ENCODE peak calls at places on chromosomes 13 and 19, in four cellular contexts. D is endodermal cell, N is psoas muscle, K is stomach. Y is an unnamed sample. For H3K27me3, the result is how much of the 10 kb centered on the place peaks cover.

GRCh38 chr13:27472441-27472840 is 22.1 kb upstream of the MTIF3 start:
- DNase-seq in D (no peak), N (no peak), K (no peak), Y (no peak)

GRCh38 chr19:35718345-35719041 is 690 bp downstream of the KMT2B start:
- DNase-seq in D (peak), N (peak), K (peak), Y (peak)

GRCh38 chr13:35573639-35574038 is 97.2 kb upstream of the MAB21L1 start:
- DNase-seq in D (no peak), N (no peak), K (no peak), Y (no peak)

GRCh38 chr19:16296713-16297112 is 27.9 kb upstream of the KLF2 start:
- DNase-seq in D (no peak), N (no peak), K (peak), Y (no peak)

GRCh38 chr13:113584870-113585671 is 518 bp downstream of the TFDP1 start:
- DNase-seq in D (peak), N (peak), K (peak), Y (peak)

GRCh38 chr13:113947321-113948033 is 26.4 kb downstream of the C13orf46 start:
- DNase-seq in D (peak), N (peak), K (peak), Y (peak)

GRCh38 chr19:5395996-5396939 is 55.7 kb upstream of the PTPRS start:
- DNase-seq in D (peak), N (no peak), K (no peak), Y (no peak)

GRCh38 chr13:66556306-66556705 is 673.8 kb downstream of the PCDH9 start:
- DNase-seq in D (no peak), N (no peak), K (no peak), Y (no peak)

GRCh38 chr13:40236566-40237168 is 429.8 kb downstream of the FOXO1 start:
- DNase-seq in D (no peak), N (peak), K (no peak), Y (peak)

GRCh38 chr13:51721485-51721884 is 82.5 kb downstream of the DHRS12 start:
- DNase-seq in D (no peak), N (no peak), K (no peak), Y (peak)

GRCh38 chr19:4524808-4525562 is 6.7 kb upstream of the PLIN4 start:
- DNase-seq in D (peak), N (peak), K (peak), Y (no peak)

GRCh38 chr19:45542234-45542668 is 35.0 kb downstream of the VASP start:
- DNase-seq in D (no peak), N (no peak), K (no peak), Y (no peak)

GRCh38 chr13:114015608-114016295 is 41.9 kb upstream of the C13orf46 start:
- DNase-seq in D (no peak), N (peak), K (peak), Y (peak)

GRCh38 chr19:29855771-29856510 is 44.1 kb downstream of the CCNE1 start:
- DNase-seq in D (no peak), N (peak), K (no peak), Y (no peak)

GRCh38 chr13:112812306-112813034 is 122.6 kb downstream of the ATP11A start:
- DNase-seq in D (no peak), N (no peak), K (peak), Y (no peak)

GRCh38 chr13:100532090-100532766 is 56.4 kb downstream of the GGACT start:
- DNase-seq in D (peak), N (no peak), K (no peak), Y (no peak)

GRCh38 chr13:24911135-24911524 is 147.2 kb downstream of the RNF17 start:
- DNase-seq in D (no peak), N (no peak), K (no peak), Y (no peak)

GRCh38 chr13:51148952-51149573 is 38.0 kb upstream of the C13orf42 start:
- DNase-seq in D (peak), N (no peak), K (no peak), Y (peak)

GRCh38 chr13:69565334-69565733 is 542.3 kb upstream of the ATXN8OS start:
- DNase-seq in D (peak), N (no peak), K (no peak), Y (no peak)

GRCh38 chr19:29676586-29676985 is 11.3 kb downstream of the PLEKHF1 start:
- DNase-seq in D (no peak), N (peak), K (peak), Y (peak)

GRCh38 chr19:932647-933552 is 7.1 kb downstream of the ARID3A start:
- DNase-seq in D (peak), N (peak), K (peak), Y (peak)

GRCh38 chr13:99822820-99823219 is 148.7 kb downstream of the ZIC5 start:
- DNase-seq in D (no peak), N (no peak), K (no peak), Y (no peak)

GRCh38 chr13:44815507-44816074 is 173.7 kb downstream of the NUFIP1 start:
- DNase-seq in D (peak), N (no peak), K (no peak), Y (no peak)

GRCh38 chr13:51761638-51762350 is 42.2 kb downstream of the DHRS12 start:
- DNase-seq in D (no peak), N (no peak), K (no peak), Y (no peak)

GRCh38 chr13:22325761-22326160 is 654.9 kb downstream of the FGF9 start:
- DNase-seq in D (peak), N (no peak), K (no peak), Y (no peak)

GRCh38 chr19:3692141-3693029 is 7.9 kb downstream of the PIP5K1C start:
- DNase-seq in D (peak), N (no peak), K (no peak), Y (no peak)

GRCh38 chr19:7738023-7738422 is 6.1 kb upstream of the CLEC4G start:
- DNase-seq in D (no peak), N (no peak), K (no peak), Y (no peak)

GRCh38 chr13:40981361-40981760 is 37.8 kb downstream of the ELF1 start:
- DNase-seq in D (no peak), N (no peak), K (no peak), Y (no peak)

GRCh38 chr13:20826810-20827560 is 53.2 kb upstream of the EEF1AKMT1 start:
- DNase-seq in D (no peak), N (no peak), K (no peak), Y (no peak)

GRCh38 chr13:94351292-94352000 is 128.0 kb downstream of the DCT start:
- DNase-seq in D (no peak), N (no peak), K (no peak), Y (no peak)

GRCh38 chr13:74136089-74136658 is 2.0 kb upstream of the KLF12 start:
- DNase-seq in D (no peak), N (peak), K (peak), Y (peak)

GRCh38 chr13:33453911-33454310 is 168.4 kb upstream of the STARD13 start:
- DNase-seq in D (no peak), N (no peak), K (no peak), Y (no peak)

GRCh38 chr13:95677564-95678386 is 836 bp downstream of the DNAJC3 start:
- DNase-seq in D (no peak), N (no peak), K (no peak), Y (no peak)

GRCh38 chr19:40756502-40757110 is 5.6 kb downstream of the SNRPA start:
- DNase-seq in D (no peak), N (no peak), K (no peak), Y (no peak)

GRCh38 chr19:41205995-41206394 is 13.0 kb downstream of the CYP2S1 start:
- DNase-seq in D (no peak), N (no peak), K (no peak), Y (no peak)

GRCh38 chr13:48559638-48560320 is 26.9 kb upstream of the RCBTB2 start:
- DNase-seq in D (no peak), N (no peak), K (no peak), Y (no peak)

GRCh38 chr19:10797078-10797477 is 38.9 kb downstream of the TMED1 start:
- DNase-seq in D (no peak), N (no peak), K (no peak), Y (no peak)

GRCh38 chr13:98766716-98767115 is 14.2 kb upstream of the SLC15A1 start:
- DNase-seq in D (no peak), N (no peak), K (no peak), Y (no peak)

GRCh38 chr13:98773053-98773452 is 20.6 kb upstream of the SLC15A1 start:
- DNase-seq in D (peak), N (no peak), K (no peak), Y (no peak)

GRCh38 chr13:98768522-98768921 is 16.1 kb upstream of the SLC15A1 start:
- DNase-seq in D (no peak), N (no peak), K (no peak), Y (no peak)

GRCh38 chr13:98771838-98772611 is 19.6 kb upstream of the SLC15A1 start:
- DNase-seq in D (no peak), N (no peak), K (peak), Y (no peak)

DNA sequence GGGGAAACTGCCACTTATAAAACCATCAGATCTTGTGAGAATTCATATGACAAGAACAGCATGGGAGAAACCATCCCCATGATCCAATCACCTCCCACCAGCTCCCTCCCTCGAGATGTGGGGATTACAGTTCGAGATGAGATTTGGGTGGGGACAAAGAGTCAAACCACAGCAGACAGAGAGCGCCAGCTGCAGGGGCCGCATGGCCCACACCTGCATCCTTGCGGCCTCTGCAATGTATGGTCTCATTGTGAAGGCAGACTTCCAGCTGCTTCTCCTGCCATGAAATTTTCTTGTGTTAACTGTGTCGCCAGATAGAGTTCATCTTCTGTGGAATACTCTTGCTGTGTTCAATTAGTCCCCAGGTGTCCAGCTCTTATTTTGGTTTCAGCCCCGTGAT is 17.3 kb upstream of the SLC15A1 start:
- DNase-seq in D (no peak), N (no peak), K (no peak), Y (no peak)
- H3K27me3 ChIP-seq in D (under half), N (under half), K (under half), Y (under half)

GRCh38 chr19:46687438-46688145 is 26.6 kb upstream of the DACT3 start:
- DNase-seq in D (no peak), N (no peak), K (no peak), Y (no peak)
- H3K27me3 ChIP-seq in D (under half), N (under half), K (under half), Y (under half)

GRCh38 chr19:49427855-49428546 is 2.8 kb downstream of the GFY start:
- DNase-seq in D (peak), N (no peak), K (peak), Y (no peak)
- H3K27me3 ChIP-seq in D (half or more), N (half or more), K (half or more), Y (under half)

GRCh38 chr19:18280247-18281081 is 958 bp downstream of the JUND start:
- DNase-seq in D (peak), N (peak), K (peak), Y (peak)
- H3K27me3 ChIP-seq in D (under half), N (under half), K (under half), Y (under half)

DNA sequence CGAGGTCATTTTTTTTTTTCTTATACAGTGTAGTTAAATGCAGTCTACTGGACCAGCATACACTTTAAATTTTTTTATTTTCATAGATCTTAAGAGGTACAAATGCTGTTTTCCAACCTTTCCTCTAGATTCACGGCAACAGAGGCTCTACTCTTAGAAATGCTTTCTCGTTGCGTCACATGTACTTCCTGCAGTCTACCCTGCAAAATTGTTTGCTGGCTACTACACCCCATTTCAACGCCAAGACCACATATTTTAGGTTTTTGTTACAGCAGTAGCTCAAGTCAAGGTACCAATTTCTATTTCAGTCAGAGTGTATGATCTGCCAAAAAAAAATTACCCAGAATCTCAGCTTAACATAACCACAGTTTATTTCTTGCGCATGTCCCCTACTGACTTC is 94.1 kb downstream of the TNFSF13B start:
- DNase-seq in D (no peak), N (no peak), K (no peak), Y (no peak)
- H3K27me3 ChIP-seq in D (under half), N (under half), K (under half), Y (under half)

GRCh38 chr19:50490991-50491472 is 14.4 kb upstream of the GARIN5A start:
- DNase-seq in D (no peak), N (peak), K (no peak), Y (peak)

GRCh38 chr19:50492303-50493052 is 15.8 kb upstream of the GARIN5A start:
- DNase-seq in D (peak), N (peak), K (no peak), Y (peak)

GRCh38 chr19:50489461-50490011 is 12.9 kb upstream of the GARIN5A start:
- DNase-seq in D (peak), N (peak), K (no peak), Y (no peak)

GRCh38 chr19:50488795-50489194 is 12.1 kb upstream of the GARIN5A start:
- DNase-seq in D (no peak), N (peak), K (no peak), Y (no peak)

GRCh38 chr19:50490411-50490811 is 13.8 kb upstream of the GARIN5A start:
- DNase-seq in D (peak), N (peak), K (no peak), Y (peak)
- H3K27me3 ChIP-seq in D (under half), N (under half), K (half or more), Y (under half)

GRCh38 chr13:111038887-111039286 is 76.2 kb upstream of the ARHGEF7 start:
- DNase-seq in D (no peak), N (no peak), K (no peak), Y (no peak)

GRCh38 chr13:111042661-111043226 is 72.4 kb upstream of the ARHGEF7 start:
- DNase-seq in D (no peak), N (no peak), K (no peak), Y (no peak)

GRCh38 chr13:111043575-111043982 is 71.5 kb upstream of the ARHGEF7 start:
- DNase-seq in D (no peak), N (peak), K (no peak), Y (peak)

GRCh38 chr13:111039735-111040134 is 75.4 kb upstream of the ARHGEF7 start:
- DNase-seq in D (no peak), N (no peak), K (no peak), Y (no peak)

DNA sequence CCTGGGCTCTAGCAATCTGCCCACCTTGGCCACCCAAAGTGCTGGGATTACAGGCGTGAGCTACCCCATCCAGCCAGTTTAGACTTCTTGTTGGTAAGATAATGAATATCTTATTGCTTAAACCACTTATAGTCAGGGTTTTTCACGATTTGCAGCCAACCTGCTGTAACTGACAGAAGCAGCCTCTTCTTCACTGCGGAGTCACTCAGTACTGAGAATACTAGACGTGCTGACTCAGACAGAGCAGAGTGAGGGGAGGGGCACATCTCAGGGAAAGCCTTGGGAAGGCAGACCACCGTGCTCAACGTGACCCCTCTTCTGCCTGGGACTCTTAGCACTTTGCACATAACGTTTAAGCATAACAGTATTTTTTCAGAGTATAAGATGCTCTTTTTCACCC is 74.3 kb upstream of the ARHGEF7 start:
- DNase-seq in D (no peak), N (no peak), K (no peak), Y (no peak)
- H3K27me3 ChIP-seq in D (under half), N (under half), K (under half), Y (under half)